ENCODE peak calls at places on chromosomes 16 and 17, in four cellular contexts. J, T, M and H are unnamed samples.

GRCh38 chr17:37744633-37744927 is 279 bp downstream of the HNF1B start:
- DNase-seq in T (no peak), J (no peak), M (no peak), H (no peak)

GRCh38 chr17:60748232-60748631 is 70.6 kb downstream of the BCAS3 start:
- DNase-seq in J (no peak), M (no peak), T (no peak), H (no peak)

GRCh38 chr17:6244796-6245195 is 174.6 kb downstream of the WSCD1 start:
- DNase-seq in M (no peak), T (no peak), J (no peak), H (no peak)

GRCh38 chr17:15261063-15261817 is 3.9 kb downstream of the PMP22 start:
- DNase-seq in M (peak; percentile 14), T (peak; percentile 61), J (peak; percentile 47), H (no peak)

GRCh38 chr17:7024402-7024785 is 1.5 kb downstream of the BCL6B start:
- DNase-seq in M (no peak), T (no peak), J (no peak), H (no peak)

GRCh38 chr17:8126306-8127066 is 2.6 kb upstream of the HES7 start:
- DNase-seq in T (peak; percentile 59), M (peak; percentile 59), J (peak; percentile 30), H (peak; percentile 60)

GRCh38 chr17:70127221-70127873 is 42.0 kb upstream of the KCNJ2 start:
- DNase-seq in M (no peak), T (no peak), J (no peak), H (no peak)

GRCh38 chr17:21029032-21029431 is 13.8 kb downstream of the USP22 start:
- DNase-seq in M (peak; percentile 73), T (peak; percentile 59), J (no peak), H (no peak)

GRCh38 chr16:535446-536405 is 8.2 kb downstream of the CAPN15 start:
- DNase-seq in M (peak; percentile 27), T (peak; percentile 79), J (no peak), H (no peak)

GRCh38 chr16:88548985-88549384 is 21.2 kb upstream of the ZC3H18 start:
- DNase-seq in T (no peak), M (no peak), J (no peak), H (no peak)

GRCh38 chr16:2848933-2849332 is 9.0 kb downstream of the PRSS22 start:
- DNase-seq in T (no peak), J (no peak), M (no peak), H (no peak)

GRCh38 chr16:716250-716607 is 1.3 kb downstream of the METRN start:
- DNase-seq in J (peak; percentile 90), T (peak; percentile 77), M (no peak), H (no peak)

GRCh38 chr16:11916524-11917285 is 949 bp upstream of the GSPT1 start:
- DNase-seq in T (peak; percentile 30), J (no peak), M (no peak), H (no peak)

GRCh38 chr16:57483725-57484514 is 2.4 kb downstream of the DOK4 start:
- DNase-seq in J (no peak), M (no peak), T (no peak), H (no peak)

GRCh38 chr16:68093816-68094613 is 8.8 kb downstream of the NFATC3 start:
- DNase-seq in T (peak; percentile 32), J (no peak), M (peak; percentile 39), H (no peak)

GRCh38 chr16:53090591-53091507 is 36.1 kb downstream of the CHD9 start:
- DNase-seq in M (peak; percentile 21), J (no peak), T (peak; percentile 99), H (peak; percentile 20)

GRCh38 chr17:60934723-60935122 is 257.1 kb downstream of the BCAS3 start:
- DNase-seq in T (no peak), M (no peak), J (no peak), H (no peak)

GRCh38 chr17:77254961-77255741 is 114.4 kb downstream of the SEC14L1 start:
- DNase-seq in J (no peak), M (no peak), T (peak; percentile 75), H (no peak)

GRCh38 chr17:72972263-72972951 is 120.1 kb downstream of the SLC39A11 start:
- DNase-seq in M (no peak), J (no peak), T (no peak), H (no peak)

GRCh38 chr17:4919511-4920047 is 12.5 kb upstream of the GP1BA start:
- DNase-seq in J (no peak), M (no peak), T (no peak), H (no peak)

GRCh38 chr17:62950067-62950466 is 16.0 kb upstream of the TANC2 start:
- DNase-seq in T (peak; percentile 53), M (no peak), J (no peak), H (no peak)

GRCh38 chr17:60743812-60744211 is 66.2 kb downstream of the BCAS3 start:
- DNase-seq in J (no peak), T (peak; percentile 77), M (no peak), H (no peak)

GRCh38 chr16:89257757-89258465 is 40.4 kb downstream of the ZNF778 start:
- DNase-seq in M (no peak), T (no peak), J (no peak), H (no peak)

GRCh38 chr16:82195917-82196494 is 26.0 kb upstream of the MPHOSPH6 start:
- DNase-seq in M (no peak), J (no peak), T (no peak), H (no peak)

GRCh38 chr17:57135026-57135747 is 50.1 kb downstream of the AKAP1 start:
- DNase-seq in M (no peak), T (no peak), J (no peak), H (no peak)

GRCh38 chr16:30541502-30542329 is 7.1 kb upstream of the ZNF747 start:
- DNase-seq in T (peak; percentile 18), M (no peak), J (no peak), H (no peak)

GRCh38 chr16:3095869-3096268 is 3.2 kb downstream of the ZSCAN10 start:
- DNase-seq in T (no peak), M (peak; percentile 81), J (no peak), H (peak; percentile 53)

DNA sequence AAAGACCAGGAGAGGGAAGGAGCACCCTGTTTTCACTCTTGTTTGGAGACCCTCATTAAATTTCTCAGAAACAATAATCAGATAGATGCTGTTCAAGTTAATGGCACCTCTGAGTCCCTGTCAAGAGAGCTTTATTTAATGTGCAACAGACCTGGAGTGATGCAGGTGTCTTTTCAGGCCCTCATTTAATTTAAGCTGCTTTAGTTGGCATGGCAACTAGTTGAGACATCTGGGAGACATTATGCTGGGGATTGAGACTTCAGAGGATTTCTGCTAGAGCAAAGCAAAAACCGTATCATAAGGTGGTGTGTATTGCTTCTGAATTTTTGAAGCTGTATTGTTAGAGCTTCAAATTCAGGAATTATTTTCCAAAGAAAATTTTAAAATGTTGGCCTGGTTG is 108.5 kb downstream of the NLK start:
- DNase-seq in T (no peak), M (no peak), J (no peak), H (no peak)
- TF ChIP-seq CTCF in T (no peak), M (no peak), J (no peak), H (no peak)

GRCh38 chr16:85027968-85028637 is 508 bp downstream of the KIAA0513 start:
- DNase-seq in M (peak; percentile 38), T (no peak), J (no peak), H (no peak)
- TF ChIP-seq CTCF in M (peak; percentile 27), T (peak; percentile 37), J (peak; percentile 50), H (no peak)

DNA sequence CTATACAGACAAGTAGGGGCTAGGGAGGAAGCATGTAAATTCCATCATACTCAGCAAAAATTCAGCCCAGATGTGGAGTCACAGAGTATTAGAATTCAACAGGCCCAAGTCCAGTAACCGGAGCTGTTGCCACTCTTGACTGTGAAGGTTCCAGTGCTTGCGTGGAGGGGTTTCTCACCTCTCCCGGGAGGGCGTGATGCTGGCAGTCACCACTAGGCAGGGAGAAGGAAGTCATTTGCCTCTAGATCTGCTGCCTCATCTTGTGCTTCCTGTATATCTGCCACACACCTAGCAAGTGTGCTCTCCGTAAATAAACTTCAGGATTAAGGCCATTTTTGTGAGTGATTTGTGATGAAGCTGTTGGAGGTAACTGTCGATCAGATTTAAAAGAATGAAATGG is 1.0 kb upstream of the CKLF start:
- DNase-seq in J (peak; percentile 22), M (peak; percentile 72), T (no peak), H (peak; percentile 36)
- TF ChIP-seq CTCF in J (peak; percentile 51), M (no peak), T (peak; percentile 15), H (no peak)

DNA sequence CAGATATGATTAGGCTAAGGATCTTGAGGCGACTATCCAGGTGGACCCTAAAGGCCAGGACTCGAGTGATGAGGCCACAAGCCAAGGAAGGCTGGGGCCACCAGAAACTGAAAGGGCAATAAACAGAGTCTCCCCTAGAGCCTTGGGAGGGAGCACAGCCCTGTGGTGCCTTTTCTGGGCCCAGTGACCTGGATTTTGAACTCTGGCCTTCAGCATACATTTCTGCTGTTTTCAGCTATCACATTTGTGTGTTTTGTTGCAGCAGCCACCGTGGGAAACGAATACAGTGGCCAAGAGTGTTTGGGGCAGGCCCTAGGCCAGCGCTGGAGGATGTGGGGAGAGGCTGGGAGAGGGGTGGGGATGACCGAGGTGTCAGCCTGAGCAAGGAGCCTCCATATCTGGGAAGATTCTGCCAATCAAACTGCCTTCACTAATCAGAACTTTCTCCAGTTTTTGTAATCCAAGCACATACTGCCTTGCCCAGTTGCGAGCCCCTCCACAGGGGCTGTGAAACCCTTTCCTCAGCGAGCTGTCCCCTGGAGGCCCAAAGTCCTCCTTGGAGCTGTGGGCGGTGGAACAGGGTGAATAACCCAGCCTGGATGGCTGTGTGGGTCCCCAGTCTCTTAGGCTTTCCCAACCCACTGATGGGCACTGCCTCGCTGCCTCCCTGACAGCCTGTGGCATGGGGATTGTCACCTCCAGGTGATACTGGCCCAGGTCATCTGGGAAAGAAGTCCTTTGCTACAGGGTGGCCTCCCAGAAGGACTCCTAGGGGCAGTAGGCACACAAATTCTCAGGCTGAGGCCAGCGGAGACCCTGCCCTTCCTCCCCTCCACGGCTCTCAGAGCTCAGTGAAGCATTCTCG is 16.8 kb downstream of the B9D1 start:
- DNase-seq in M (no peak), T (no peak), J (no peak), H (no peak)
- TF ChIP-seq CTCF in M (no peak), T (no peak), J (no peak), H (no peak)

GRCh38 chr16:69466547-69466946 is 42.1 kb downstream of the CYB5B start:
- DNase-seq in T (no peak), J (no peak), M (no peak), H (no peak)

GRCh38 chr16:69465881-69466280 is 41.5 kb downstream of the CYB5B start:
- DNase-seq in T (no peak), J (no peak), M (no peak), H (no peak)

GRCh38 chr16:69465083-69465721 is 40.8 kb downstream of the CYB5B start:
- DNase-seq in J (no peak), M (peak; percentile 29), T (peak; percentile 38), H (no peak)

GRCh38 chr16:69469807-69470561 is 45.6 kb downstream of the CYB5B start:
- DNase-seq in M (peak; percentile 73), T (no peak), J (no peak), H (peak; percentile 23)

GRCh38 chr16:69467531-69468204 is 43.2 kb downstream of the CYB5B start:
- DNase-seq in M (no peak), T (no peak), J (no peak), H (no peak)
- TF ChIP-seq CTCF in M (no peak), T (no peak), J (no peak), H (no peak)

GRCh38 chr16:86074651-86075487 is 175.9 kb downstream of the IRF8 start:
- DNase-seq in T (no peak), M (no peak), J (peak; percentile 42), H (no peak)

GRCh38 chr16:86073103-86073625 is 174.2 kb downstream of the IRF8 start:
- DNase-seq in M (no peak), J (no peak), T (no peak), H (no peak)

GRCh38 chr16:86075488-86075785 is 176.5 kb downstream of the IRF8 start:
- DNase-seq in T (no peak), M (no peak), J (no peak), H (no peak)

GRCh38 chr16:86072328-86073102 is 173.6 kb downstream of the IRF8 start:
- DNase-seq in T (peak; percentile 70), J (peak; percentile 75), M (peak; percentile 67), H (no peak)

GRCh38 chr16:86073763-86074493 is 175.0 kb downstream of the IRF8 start:
- DNase-seq in T (no peak), J (no peak), M (no peak), H (no peak)
- TF ChIP-seq CTCF in T (no peak), J (no peak), M (no peak), H (no peak)